ENCODE peak calls at places on chromosomes 13 and 19, in nine cellular contexts. One of them, this sample, is unnamed. For H3K4me1, the result is how much of the 10 kb centered on the place peaks cover.

GRCh38 chr13:90415902-90416301 is 931.6 kb upstream of the MIR17HG start:
- DNase-seq in thyroid gland: no peak
- DNase-seq in CD8-positive, alpha-beta memory T cell: no peak
- DNase-seq in HAP-1: no peak
- DNase-seq in mucosa of descending colon: no peak
- DNase-seq in PC-9: no peak
- DNase-seq in lower lobe of right lung: no peak
- DNase-seq in lung: no peak
- DNase-seq in GM12878: no peak
- DNase-seq in this sample: no peak

GRCh38 chr19:45297674-45298073 is 25.0 kb downstream of the CKM start:
- DNase-seq in thyroid gland: no peak
- DNase-seq in CD8-positive, alpha-beta memory T cell: no peak
- DNase-seq in HAP-1: no peak
- DNase-seq in mucosa of descending colon: no peak
- DNase-seq in PC-9: no peak
- DNase-seq in lower lobe of right lung: no peak
- DNase-seq in lung: no peak
- DNase-seq in GM12878: no peak
- DNase-seq in this sample: no peak

GRCh38 chr19:41226053-41226873 is 7.2 kb downstream of the AXL start:
- DNase-seq in thyroid gland: peak
- DNase-seq in CD8-positive, alpha-beta memory T cell: peak
- DNase-seq in HAP-1: no peak
- DNase-seq in mucosa of descending colon: peak
- DNase-seq in PC-9: peak
- DNase-seq in lower lobe of right lung: peak
- DNase-seq in lung: peak
- DNase-seq in GM12878: no peak
- DNase-seq in this sample: peak

GRCh38 chr19:10565028-10565566 is 713 bp downstream of the KRI1 start:
- DNase-seq in thyroid gland: peak
- DNase-seq in CD8-positive, alpha-beta memory T cell: peak
- DNase-seq in HAP-1: peak
- DNase-seq in mucosa of descending colon: no peak
- DNase-seq in PC-9: no peak
- DNase-seq in lower lobe of right lung: peak
- DNase-seq in lung: no peak
- DNase-seq in GM12878: no peak
- DNase-seq in this sample: no peak

GRCh38 chr13:85650613-85651012 is 148.6 kb downstream of the SLITRK6 start:
- DNase-seq in thyroid gland: no peak
- DNase-seq in CD8-positive, alpha-beta memory T cell: no peak
- DNase-seq in HAP-1: no peak
- DNase-seq in mucosa of descending colon: no peak
- DNase-seq in PC-9: no peak
- DNase-seq in lower lobe of right lung: no peak
- DNase-seq in lung: no peak
- DNase-seq in GM12878: no peak
- DNase-seq in this sample: no peak

GRCh38 chr13:41639955-41640780 is 182.8 kb downstream of the RGCC start:
- DNase-seq in thyroid gland: no peak
- DNase-seq in CD8-positive, alpha-beta memory T cell: no peak
- DNase-seq in HAP-1: peak
- DNase-seq in mucosa of descending colon: no peak
- DNase-seq in PC-9: no peak
- DNase-seq in lower lobe of right lung: no peak
- DNase-seq in lung: no peak
- DNase-seq in GM12878: no peak
- DNase-seq in this sample: no peak

GRCh38 chr13:107650081-107650701 is 565.1 kb downstream of the LIG4 start:
- DNase-seq in thyroid gland: peak
- DNase-seq in CD8-positive, alpha-beta memory T cell: no peak
- DNase-seq in HAP-1: peak
- DNase-seq in mucosa of descending colon: peak
- DNase-seq in PC-9: peak
- DNase-seq in lower lobe of right lung: peak
- DNase-seq in lung: peak
- DNase-seq in GM12878: no peak
- DNase-seq in this sample: peak

GRCh38 chr13:36332986-36333385 is 13.2 kb downstream of the SPART start:
- DNase-seq in thyroid gland: no peak
- DNase-seq in CD8-positive, alpha-beta memory T cell: no peak
- DNase-seq in HAP-1: no peak
- DNase-seq in mucosa of descending colon: no peak
- DNase-seq in PC-9: no peak
- DNase-seq in lower lobe of right lung: no peak
- DNase-seq in lung: no peak
- DNase-seq in GM12878: no peak
- DNase-seq in this sample: no peak

GRCh38 chr19:35712529-35712909 is 5.3 kb upstream of the KMT2B start:
- DNase-seq in thyroid gland: no peak
- DNase-seq in CD8-positive, alpha-beta memory T cell: no peak
- DNase-seq in HAP-1: no peak
- DNase-seq in mucosa of descending colon: no peak
- DNase-seq in PC-9: no peak
- DNase-seq in lower lobe of right lung: no peak
- DNase-seq in lung: no peak
- DNase-seq in GM12878: no peak
- DNase-seq in this sample: no peak

GRCh38 chr13:30847697-30848307 is 58.3 kb upstream of the MEDAG start:
- DNase-seq in thyroid gland: no peak
- DNase-seq in CD8-positive, alpha-beta memory T cell: no peak
- DNase-seq in HAP-1: no peak
- DNase-seq in mucosa of descending colon: no peak
- DNase-seq in PC-9: no peak
- DNase-seq in lower lobe of right lung: no peak
- DNase-seq in lung: no peak
- DNase-seq in GM12878: peak
- DNase-seq in this sample: no peak

GRCh38 chr19:55112781-55113569 is 4.5 kb downstream of the PPP1R12C start:
- DNase-seq in thyroid gland: peak
- DNase-seq in CD8-positive, alpha-beta memory T cell: no peak
- DNase-seq in HAP-1: no peak
- DNase-seq in mucosa of descending colon: no peak
- DNase-seq in PC-9: no peak
- DNase-seq in lower lobe of right lung: no peak
- DNase-seq in lung: no peak
- DNase-seq in GM12878: no peak
- DNase-seq in this sample: peak

GRCh38 chr13:79625517-79625916 is 144.6 kb downstream of the NDFIP2 start:
- DNase-seq in thyroid gland: no peak
- DNase-seq in CD8-positive, alpha-beta memory T cell: no peak
- DNase-seq in HAP-1: no peak
- DNase-seq in mucosa of descending colon: no peak
- DNase-seq in PC-9: no peak
- DNase-seq in lower lobe of right lung: no peak
- DNase-seq in lung: no peak
- DNase-seq in GM12878: no peak
- DNase-seq in this sample: no peak

GRCh38 chr19:31318790-31319189 is 30.4 kb downstream of the TSHZ3 start:
- DNase-seq in thyroid gland: no peak
- DNase-seq in CD8-positive, alpha-beta memory T cell: no peak
- DNase-seq in HAP-1: no peak
- DNase-seq in mucosa of descending colon: no peak
- DNase-seq in PC-9: no peak
- DNase-seq in lower lobe of right lung: no peak
- DNase-seq in lung: no peak
- DNase-seq in GM12878: no peak
- DNase-seq in this sample: no peak

GRCh38 chr13:110379905-110380341 is 72.8 kb downstream of the COL4A2 start:
- DNase-seq in thyroid gland: no peak
- DNase-seq in CD8-positive, alpha-beta memory T cell: no peak
- DNase-seq in HAP-1: no peak
- DNase-seq in mucosa of descending colon: no peak
- DNase-seq in PC-9: peak
- DNase-seq in lower lobe of right lung: no peak
- DNase-seq in lung: no peak
- DNase-seq in GM12878: no peak
- DNase-seq in this sample: peak

GRCh38 chr13:40456397-40456958 is 210.0 kb downstream of the FOXO1 start:
- DNase-seq in thyroid gland: peak
- DNase-seq in CD8-positive, alpha-beta memory T cell: no peak
- DNase-seq in HAP-1: no peak
- DNase-seq in mucosa of descending colon: no peak
- DNase-seq in PC-9: no peak
- DNase-seq in lower lobe of right lung: no peak
- DNase-seq in lung: no peak
- DNase-seq in GM12878: no peak
- DNase-seq in this sample: no peak

GRCh38 chr13:93670858-93671257 is 444.3 kb downstream of the GPC6 start:
- DNase-seq in thyroid gland: no peak
- DNase-seq in CD8-positive, alpha-beta memory T cell: no peak
- DNase-seq in HAP-1: no peak
- DNase-seq in mucosa of descending colon: no peak
- DNase-seq in PC-9: no peak
- DNase-seq in lower lobe of right lung: no peak
- DNase-seq in lung: no peak
- DNase-seq in GM12878: no peak
- DNase-seq in this sample: no peak

GRCh38 chr19:13982773-13983172 is 23.3 kb downstream of the RFX1 start:
- DNase-seq in thyroid gland: no peak
- DNase-seq in CD8-positive, alpha-beta memory T cell: no peak
- DNase-seq in HAP-1: no peak
- DNase-seq in mucosa of descending colon: no peak
- DNase-seq in PC-9: no peak
- DNase-seq in lower lobe of right lung: no peak
- DNase-seq in lung: no peak
- DNase-seq in GM12878: no peak
- DNase-seq in this sample: no peak
- H3K4me1 ChIP-seq in thyroid gland: under half
- H3K4me1 ChIP-seq in CD8-positive, alpha-beta memory T cell: half or more
- H3K4me1 ChIP-seq in HAP-1: under half
- H3K4me1 ChIP-seq in mucosa of descending colon: under half
- H3K4me1 ChIP-seq in PC-9: under half
- H3K4me1 ChIP-seq in lower lobe of right lung: under half
- H3K4me1 ChIP-seq in lung: under half
- H3K4me1 ChIP-seq in GM12878: under half
- H3K4me1 ChIP-seq in this sample: under half

GRCh38 chr13:25292301-25292700 is 5.0 kb upstream of the MTMR6 start:
- DNase-seq in thyroid gland: no peak
- DNase-seq in CD8-positive, alpha-beta memory T cell: peak
- DNase-seq in HAP-1: no peak
- DNase-seq in mucosa of descending colon: no peak
- DNase-seq in PC-9: no peak
- DNase-seq in lower lobe of right lung: no peak
- DNase-seq in lung: no peak
- DNase-seq in GM12878: no peak
- DNase-seq in this sample: no peak
- H3K4me1 ChIP-seq in thyroid gland: under half
- H3K4me1 ChIP-seq in CD8-positive, alpha-beta memory T cell: under half
- H3K4me1 ChIP-seq in HAP-1: under half
- H3K4me1 ChIP-seq in mucosa of descending colon: under half
- H3K4me1 ChIP-seq in PC-9: under half
- H3K4me1 ChIP-seq in lower lobe of right lung: under half
- H3K4me1 ChIP-seq in lung: under half
- H3K4me1 ChIP-seq in GM12878: under half
- H3K4me1 ChIP-seq in this sample: under half

DNA sequence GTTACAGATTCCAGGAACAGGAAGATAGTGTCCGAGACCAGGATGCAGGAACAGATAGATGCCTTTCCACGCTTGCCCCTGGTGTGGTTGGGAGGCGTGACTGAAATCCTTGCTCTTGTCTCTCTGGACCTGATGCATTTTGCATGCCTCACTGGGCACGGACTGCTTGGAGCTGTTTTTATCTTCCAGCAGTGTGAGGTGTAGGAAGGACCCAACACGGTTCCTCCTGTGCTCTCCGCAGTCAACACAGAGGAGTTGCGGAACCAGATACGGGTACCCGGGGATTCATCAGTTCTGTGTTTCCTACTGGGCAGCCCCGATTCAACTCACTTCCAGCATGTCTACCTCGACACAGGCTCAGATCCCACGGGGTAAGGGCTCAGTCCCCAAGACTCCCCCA is 6.5 kb downstream of the DOT1L start:
- DNase-seq in thyroid gland: no peak
- DNase-seq in CD8-positive, alpha-beta memory T cell: no peak
- DNase-seq in HAP-1: no peak
- DNase-seq in mucosa of descending colon: no peak
- DNase-seq in PC-9: no peak
- DNase-seq in lower lobe of right lung: no peak
- DNase-seq in lung: no peak
- DNase-seq in GM12878: no peak
- DNase-seq in this sample: no peak
- H3K4me1 ChIP-seq in thyroid gland: half or more
- H3K4me1 ChIP-seq in CD8-positive, alpha-beta memory T cell: under half
- H3K4me1 ChIP-seq in HAP-1: under half
- H3K4me1 ChIP-seq in mucosa of descending colon: half or more
- H3K4me1 ChIP-seq in PC-9: under half
- H3K4me1 ChIP-seq in lower lobe of right lung: half or more
- H3K4me1 ChIP-seq in lung: under half
- H3K4me1 ChIP-seq in GM12878: under half
- H3K4me1 ChIP-seq in this sample: half or more

GRCh38 chr13:51841732-51842131 is 3.2 kb downstream of the TMEM272 start:
- DNase-seq in thyroid gland: no peak
- DNase-seq in CD8-positive, alpha-beta memory T cell: no peak
- DNase-seq in HAP-1: no peak
- DNase-seq in mucosa of descending colon: no peak
- DNase-seq in PC-9: no peak
- DNase-seq in lower lobe of right lung: no peak
- DNase-seq in lung: no peak
- DNase-seq in GM12878: no peak
- DNase-seq in this sample: no peak

GRCh38 chr13:51839711-51840110 is 5.3 kb downstream of the TMEM272 start:
- DNase-seq in thyroid gland: no peak
- DNase-seq in CD8-positive, alpha-beta memory T cell: no peak
- DNase-seq in HAP-1: no peak
- DNase-seq in mucosa of descending colon: no peak
- DNase-seq in PC-9: no peak
- DNase-seq in lower lobe of right lung: no peak
- DNase-seq in lung: peak
- DNase-seq in GM12878: no peak
- DNase-seq in this sample: no peak

GRCh38 chr13:51838235-51838846 is 6.6 kb downstream of the TMEM272 start:
- DNase-seq in thyroid gland: no peak
- DNase-seq in CD8-positive, alpha-beta memory T cell: no peak
- DNase-seq in HAP-1: no peak
- DNase-seq in mucosa of descending colon: no peak
- DNase-seq in PC-9: no peak
- DNase-seq in lower lobe of right lung: no peak
- DNase-seq in lung: peak
- DNase-seq in GM12878: no peak
- DNase-seq in this sample: no peak

GRCh38 chr13:51840141-51840540 is 4.8 kb downstream of the TMEM272 start:
- DNase-seq in thyroid gland: no peak
- DNase-seq in CD8-positive, alpha-beta memory T cell: no peak
- DNase-seq in HAP-1: no peak
- DNase-seq in mucosa of descending colon: no peak
- DNase-seq in PC-9: no peak
- DNase-seq in lower lobe of right lung: no peak
- DNase-seq in lung: no peak
- DNase-seq in GM12878: no peak
- DNase-seq in this sample: no peak

DNA sequence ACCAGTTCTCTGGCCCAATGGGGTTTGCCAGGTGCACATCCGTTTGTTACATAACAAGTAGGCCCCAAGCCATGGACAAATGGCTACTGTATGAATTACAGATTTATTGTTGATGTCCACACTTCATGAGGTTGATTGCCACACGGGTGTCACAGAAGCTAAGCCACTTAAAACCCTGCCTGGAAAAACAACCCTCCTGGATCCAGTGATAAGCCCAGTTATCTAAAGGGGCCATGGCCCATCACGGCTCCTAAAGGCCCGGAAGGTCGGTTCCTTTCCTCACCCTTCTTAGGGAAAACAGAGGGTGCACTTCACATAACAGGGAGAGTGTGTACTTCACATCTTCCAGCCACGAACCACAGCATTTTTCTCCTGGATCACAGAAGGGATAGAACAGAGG is 4.1 kb downstream of the TMEM272 start:
- DNase-seq in thyroid gland: no peak
- DNase-seq in CD8-positive, alpha-beta memory T cell: no peak
- DNase-seq in HAP-1: no peak
- DNase-seq in mucosa of descending colon: no peak
- DNase-seq in PC-9: no peak
- DNase-seq in lower lobe of right lung: no peak
- DNase-seq in lung: peak
- DNase-seq in GM12878: no peak
- DNase-seq in this sample: no peak
- H3K4me1 ChIP-seq in thyroid gland: under half
- H3K4me1 ChIP-seq in CD8-positive, alpha-beta memory T cell: under half
- H3K4me1 ChIP-seq in HAP-1: under half
- H3K4me1 ChIP-seq in mucosa of descending colon: under half
- H3K4me1 ChIP-seq in PC-9: under half
- H3K4me1 ChIP-seq in lower lobe of right lung: under half
- H3K4me1 ChIP-seq in lung: under half
- H3K4me1 ChIP-seq in GM12878: under half
- H3K4me1 ChIP-seq in this sample: under half